ENCODE peak calls at places on chromosomes 1 and 21, in five cellular contexts. F is mucosa of descending colon; Y is esophagus squamous epithelium; L is effector memory CD4-positive, alpha-beta T cell; K is activated CD8-positive, alpha-beta T cell treated with anti-CD3 and anti-CD28 coated beads, Interleukin-2, amount 10 ng/mL, durations not matched to agents 7 days and 5 days. Z is an unnamed sample.

GRCh38 chr1:21059021-21059420 is 117.7 kb downstream of the EIF4G3 start:
- DNase-seq in K (no peak), F (no peak), Y (no peak), L (no peak), Z (no peak)

GRCh38 chr21:45950740-45951515 is 30.6 kb upstream of the COL6A1 start:
- DNase-seq in F (peak; percentile 28), K (no peak), Y (no peak), L (no peak), Z (no peak)

GRCh38 chr1:61083799-61084385 is 1.5 kb downstream of the NFIA start:
- DNase-seq in F (peak; percentile 27), L (no peak), K (no peak), Y (no peak), Z (no peak)

GRCh38 chr1:38451541-38451993 is 405.0 kb upstream of the POU3F1 start:
- DNase-seq in L (no peak), F (no peak), Y (no peak), K (no peak), Z (no peak)

GRCh38 chr1:81231729-81232038 is 569.0 kb upstream of the ADGRL2 start:
- DNase-seq in L (no peak), K (no peak), F (no peak), Y (no peak), Z (no peak)

GRCh38 chr1:54887665-54888071 is 673 bp upstream of the DHCR24 start:
- DNase-seq in K (no peak), Y (no peak), F (no peak), L (no peak), Z (no peak)

GRCh38 chr1:117812868-117813511 is 116.4 kb downstream of the GDAP2 start:
- DNase-seq in F (no peak), L (no peak), Y (no peak), K (no peak), Z (no peak)

GRCh38 chr21:45920824-45921600 is 60.6 kb upstream of the COL6A1 start:
- DNase-seq in L (no peak), K (no peak), Y (no peak), F (no peak), Z (no peak)

GRCh38 chr21:38520511-38520910 is 22.2 kb upstream of the ERG start:
- DNase-seq in Y (no peak), K (no peak), F (no peak), L (no peak), Z (no peak)

GRCh38 chr1:155226910-155227260 is 18.4 kb downstream of the MTX1 start:
- DNase-seq in F (peak; percentile 53), Y (no peak), K (peak; percentile 70), L (no peak), Z (peak; percentile 87)

GRCh38 chr1:229855999-229856650 is 210.9 kb upstream of the GALNT2 start:
- DNase-seq in L (no peak), F (peak; percentile 16), Y (no peak), K (peak; percentile 32), Z (no peak)

GRCh38 chr1:109762821-109763645 is 690 bp downstream of the EPS8L3 start:
- DNase-seq in L (no peak), K (no peak), Y (no peak), F (peak; percentile 68), Z (no peak)

Z was measured in NCI-H526 treated with DMSO at 0.1 percent for 48 hours.